ENCODE peak calls at places on chromosomes 1 and 21, in eight cellular contexts. P is fibroblast of lung; M is GM23338; Y is hepatocyte; C is cardiac muscle cell; A is CD4-positive, CD25-positive, alpha-beta regulatory T cell; S is neural progenitor cell; D is psoas muscle. E is an unnamed sample.

GRCh38 chr1:182229907-182230522 is 161.6 kb downstream of the GLUL start:
- DNase-seq in D (no peak), M (peak; percentile 39), A (no peak), Y (no peak), P (peak; percentile 5), C (peak; percentile 44), S (peak; percentile 44), E (peak; percentile 15)

GRCh38 chr1:240869071-240869470 is 257.1 kb upstream of the GREM2 start:
- DNase-seq in C (no peak), S (no peak), A (no peak), Y (no peak), P (no peak), M (no peak), D (no peak), E (no peak)

GRCh38 chr1:227043755-227044154 is 103.7 kb downstream of the COQ8A start:
- DNase-seq in P (peak; percentile 79), M (no peak), Y (no peak), C (no peak), D (no peak), S (no peak), A (no peak), E (no peak)

GRCh38 chr1:46812996-46813857 is 14.4 kb downstream of the CYP4B1 start:
- DNase-seq in M (no peak), C (no peak), D (no peak), S (no peak), P (no peak), A (no peak), Y (no peak), E (peak; percentile 4)

GRCh38 chr1:112674986-112675727 is 698 bp downstream of the MOV10 start:
- DNase-seq in D (peak; percentile 74), Y (peak; percentile 77), A (peak; percentile 32), M (peak; percentile 82), C (peak; percentile 80), P (peak; percentile 21), S (peak; percentile 85), E (peak; percentile 88)

GRCh38 chr1:94383966-94384408 is 34.2 kb upstream of the ABCD3 start:
- DNase-seq in M (no peak), S (no peak), Y (peak; percentile 82), C (no peak), A (peak; percentile 8), D (no peak), P (peak; percentile 50), E (no peak)

GRCh38 chr1:244087021-244087560 is 36.0 kb downstream of the ZBTB18 start:
- DNase-seq in S (no peak), C (no peak), A (no peak), P (no peak), Y (no peak), M (no peak), D (no peak), E (no peak)

GRCh38 chr1:243924588-243925349 is 74.7 kb upstream of the AKT3 start:
- DNase-seq in C (no peak), D (no peak), A (no peak), S (peak; percentile 32), P (peak; percentile 20), Y (no peak), M (peak; percentile 56), E (no peak)

GRCh38 chr1:109791495-109792040 is 27.8 kb upstream of the EPS8L3 start:
- DNase-seq in P (no peak), S (no peak), C (no peak), A (no peak), D (peak; percentile 45), M (no peak), Y (no peak), E (no peak)

GRCh38 chr1:64624859-64625258 is 120.0 kb upstream of the RAVER2 start:
- DNase-seq in P (peak; percentile 43), C (no peak), S (no peak), M (no peak), A (no peak), D (no peak), Y (no peak), E (no peak)

GRCh38 chr1:40404670-40405462 is 31.3 kb downstream of the SMAP2 start:
- DNase-seq in D (no peak), A (peak; percentile 83), Y (peak; percentile 59), M (peak; percentile 66), S (peak; percentile 46), C (peak; percentile 56), P (peak; percentile 83), E (peak; percentile 49)

GRCh38 chr1:2229032-2229920 is 1.2 kb downstream of the SKI start:
- DNase-seq in M (peak; percentile 62), D (peak; percentile 94), P (peak; percentile 93), A (peak; percentile 85), S (peak; percentile 78), C (peak; percentile 79), Y (peak; percentile 74), E (peak; percentile 82)

GRCh38 chr1:53376041-53376461 is 48.2 kb upstream of the LRP8 start:
- DNase-seq in S (no peak), Y (no peak), D (peak; percentile 32), M (peak; percentile 38), P (no peak), A (no peak), C (no peak), E (peak; percentile 77)

GRCh38 chr1:186623547-186623946 is 56.7 kb downstream of the PTGS2 start:
- DNase-seq in M (no peak), D (no peak), S (no peak), Y (no peak), A (no peak), C (no peak), P (no peak), E (no peak)

GRCh38 chr1:110783292-110783918 is 89.5 kb upstream of the CD53 start:
- DNase-seq in M (peak; percentile 72), P (peak; percentile 58), A (peak; percentile 86), C (peak; percentile 68), Y (peak; percentile 74), D (no peak), S (peak; percentile 67), E (peak; percentile 53)

GRCh38 chr1:172658871-172659453 is at the start of gene FASLG:
- DNase-seq in S (no peak), C (no peak), Y (no peak), P (no peak), A (peak; percentile 62), M (no peak), D (no peak), E (no peak)

GRCh38 chr21:35211767-35212166 is 162.7 kb upstream of the RUNX1 start:
- DNase-seq in Y (no peak), S (no peak), A (no peak), M (no peak), C (no peak), P (peak; percentile 97), D (no peak), E (no peak)

GRCh38 chr1:50417487-50417886 is 5.8 kb downstream of the DMRTA2 start:
- DNase-seq in P (no peak), M (peak; percentile 40), C (no peak), Y (no peak), D (no peak), S (peak; percentile 54), A (no peak), E (peak; percentile 59)

GRCh38 chr1:50417946-50418599 is 5.2 kb downstream of the DMRTA2 start:
- DNase-seq in Y (no peak), A (no peak), P (no peak), M (peak; percentile 34), D (no peak), C (no peak), S (peak; percentile 56), E (peak; percentile 62)

GRCh38 chr1:50419907-50420248 is 3.4 kb downstream of the DMRTA2 start:
- DNase-seq in P (no peak), C (no peak), Y (no peak), M (no peak), D (no peak), S (no peak), A (no peak), E (no peak)

GRCh38 chr1:50419192-50419906 is 3.9 kb downstream of the DMRTA2 start:
- DNase-seq in M (peak; percentile 72), Y (no peak), S (peak; percentile 81), C (no peak), A (no peak), P (no peak), D (no peak), E (peak; percentile 84)

DNA sequence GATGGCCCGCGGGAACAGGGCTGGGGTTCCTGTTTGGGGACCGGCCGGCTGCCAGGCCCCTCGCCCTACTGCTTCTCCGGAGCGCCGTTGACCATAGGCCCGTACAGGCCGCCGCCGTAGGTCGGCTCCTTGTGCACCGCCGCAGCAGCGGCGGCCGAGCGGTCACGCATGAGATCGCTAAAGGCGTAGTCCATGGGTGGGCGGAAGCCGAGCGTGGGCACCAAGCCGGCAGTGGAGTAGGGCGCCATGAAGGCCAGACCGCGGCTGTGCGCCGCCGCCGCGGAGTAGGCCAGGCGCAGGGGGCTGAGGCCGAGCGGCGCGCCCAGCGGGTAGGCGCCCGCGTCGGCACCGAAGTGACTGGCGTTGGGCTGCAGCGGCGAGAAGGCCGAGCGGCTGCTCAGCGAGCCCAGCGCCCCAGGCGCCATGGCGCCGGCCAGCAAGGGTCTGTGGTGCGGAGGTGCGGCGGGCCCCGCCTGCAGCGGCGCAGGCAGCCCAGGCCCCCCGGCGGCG is 4.6 kb downstream of the DMRTA2 start:
- DNase-seq in S (peak; percentile 77), A (no peak), P (no peak), C (peak; percentile 61), D (peak; percentile 53), Y (no peak), M (peak; percentile 67), E (peak; percentile 83)
- H3K4me3 ChIP-seq in S (peak overlapping the region; percentile 53), A (no peak overlapping the region), P (no peak overlapping the region), C (peak overlapping the region; percentile 33), D (peak overlapping the region; percentile 62), Y (peak overlapping the region; percentile 16), M (peak overlapping the region; percentile 52), E (peak overlapping the region; percentile 14)

DNA sequence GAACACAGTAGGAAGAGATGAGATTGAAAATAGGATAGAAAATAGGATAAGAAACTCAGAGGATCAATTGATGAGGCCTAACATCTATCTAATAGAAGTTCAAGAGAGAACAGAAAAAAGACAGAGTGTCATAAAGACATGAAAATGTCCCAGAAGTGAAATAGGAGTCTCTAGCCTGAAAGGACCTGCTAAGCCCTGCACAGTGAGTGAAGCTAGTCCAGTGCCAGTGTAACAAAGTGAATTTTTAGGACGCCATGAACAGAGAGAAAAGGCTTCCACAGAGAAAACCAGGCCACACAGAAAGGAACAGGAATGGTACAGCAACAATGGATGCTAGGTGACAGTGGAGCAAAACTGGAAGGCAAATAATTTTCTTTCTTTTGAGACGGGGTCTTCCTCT is 20.3 kb upstream of the LSS start:
- DNase-seq in P (no peak), D (no peak), A (no peak), Y (no peak), M (no peak), C (no peak), S (no peak), E (no peak)
- H3K36me3 ChIP-seq in P (peaks cover 31% of the 10 kb centered on the region), D (peaks cover 11% of the 10 kb centered on the region), A (peaks cover 80% of the 10 kb centered on the region), Y (no peaks in the 10 kb centered on the region), M (peaks cover 62% of the 10 kb centered on the region), C (peaks cover 62% of the 10 kb centered on the region), S (peaks cover 17% of the 10 kb centered on the region), E (peaks cover 52% of the 10 kb centered on the region)

GRCh38 chr21:42321845-42322244 is 6.6 kb upstream of the TFF3 start:
- DNase-seq in A (no peak), P (no peak), D (no peak), C (no peak), Y (no peak), M (no peak), S (no peak), E (no peak)
- H3K27me3 ChIP-seq in A (no peaks in the 10 kb centered on the region), P (no peaks in the 10 kb centered on the region), D (peaks cover 1% of the 10 kb centered on the region), C (no peaks in the 10 kb centered on the region), Y (no peaks in the 10 kb centered on the region), M (no peaks in the 10 kb centered on the region), S (no peaks in the 10 kb centered on the region), E (no peaks in the 10 kb centered on the region)

DNA sequence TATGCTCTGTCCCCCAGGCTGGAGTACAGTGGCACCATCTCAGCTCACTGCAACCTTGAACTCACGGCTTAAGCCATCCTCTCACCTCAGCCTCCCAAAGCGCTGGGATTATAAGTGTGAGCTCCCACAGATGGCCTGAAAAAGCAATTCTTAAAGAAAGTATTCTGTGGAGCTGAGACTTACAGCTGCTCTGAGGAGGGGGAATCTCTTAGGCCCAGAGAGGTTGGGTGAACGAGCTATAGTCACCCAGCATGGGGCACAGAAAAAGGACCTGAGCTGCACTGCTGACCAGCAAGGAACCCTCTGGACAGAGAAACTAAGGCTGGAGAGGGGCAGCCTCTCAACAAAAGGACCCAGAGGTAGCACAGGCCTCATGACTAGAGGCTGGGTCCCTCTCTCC is 1.3 kb downstream of the PAQR7 start:
- DNase-seq in Y (no peak), D (no peak), A (no peak), S (no peak), C (no peak), P (no peak), M (no peak), E (no peak)
- H3K4me3 ChIP-seq in Y (peak overlapping the region; percentile 61), D (peak overlapping the region; percentile 78), A (no peak overlapping the region), S (no peak overlapping the region), C (no peak overlapping the region), P (peak overlapping the region; percentile 72), M (peak overlapping the region; percentile 76), E (no peak overlapping the region)

E was measured in H7.